ENCODE peak calls at places on chromosomes 1 and 21, in five cellular contexts. F is Right ventricle myocardium superior; O is kidney glomerular epithelial cell; B is H9; C is stimulated activated CD8-positive, alpha-beta memory T cell treated with anti-CD3 and anti-CD28 coated beads, Interleukin-12 subunit alpha, Interleukin-12 subunit beta, amount 100 ng/mL, for 1 hour. M is an unnamed sample.
A peak's percentile ranks its signal among the peaks of the same experiment; 100 is the strongest.

GRCh38 chr1:207323425-207323976 is 2.0 kb downstream of the CD55 start:
- DNase-seq in F (no peak), O (no peak), B (no peak), C (no peak), M (no peak)

GRCh38 chr1:90768098-90768497 is 51.0 kb upstream of the BARHL2 start:
- DNase-seq in F (no peak), O (no peak), B (no peak), C (no peak), M (no peak)

GRCh38 chr1:26353210-26353859 is 595 bp downstream of the CRYBG2 start:
- DNase-seq in F (no peak), O (no peak), B (no peak), C (no peak), M (no peak)

GRCh38 chr1:97759078-97759477 is 161.8 kb downstream of the DPYD start:
- DNase-seq in F (no peak), O (no peak), B (no peak), C (no peak), M (no peak)

GRCh38 chr1:109877320-109877771 is 33.3 kb upstream of the CSF1 start:
- DNase-seq in F (peak; percentile 83), O (peak; percentile 89), B (peak; percentile 83), C (no peak), M (no peak)

GRCh38 chr1:212447478-212447877 is 14.8 kb downstream of the NENF start:
- DNase-seq in F (no peak), O (no peak), B (no peak), C (no peak), M (no peak)

GRCh38 chr1:88763649-88764406 is 79.8 kb downstream of the PKN2 start:
- DNase-seq in F (no peak), O (peak; percentile 82), B (no peak), C (no peak), M (no peak)

GRCh38 chr1:201675143-201675542 is 136.2 kb downstream of the NAV1 start:
- DNase-seq in F (peak; percentile 83), O (no peak), B (no peak), C (no peak), M (no peak)

GRCh38 chr1:162366671-162367070 is 10.0 kb downstream of the SPATA46 start:
- DNase-seq in F (no peak), O (no peak), B (no peak), C (no peak), M (no peak)

GRCh38 chr1:226702957-226703831 is 35.9 kb downstream of the ITPKB start:
- DNase-seq in F (peak; percentile 87), O (peak; percentile 23), B (peak; percentile 66), C (peak; percentile 64), M (peak; percentile 73)

GRCh38 chr1:116712510-116712909 is 41.7 kb upstream of the CD2 start:
- DNase-seq in F (no peak), O (no peak), B (peak; percentile 56), C (no peak), M (no peak)

GRCh38 chr1:17289756-17290155 is 18.2 kb upstream of the PADI4 start:
- DNase-seq in F (no peak), O (peak; percentile 4), B (no peak), C (no peak), M (no peak)

GRCh38 chr1:64150266-64150665 is 53.2 kb upstream of the UBE2U start:
- DNase-seq in F (no peak), O (no peak), B (no peak), C (no peak), M (no peak)

GRCh38 chr1:204988201-204988600 is 54.8 kb upstream of the CNTN2 start:
- DNase-seq in F (no peak), O (no peak), B (no peak), C (no peak), M (peak; percentile 90)

GRCh38 chr21:32256226-32256625 is 22.6 kb downstream of the MIS18A start:
- DNase-seq in F (no peak), O (no peak), B (no peak), C (no peak), M (no peak)

GRCh38 chr1:5364591-5364990 is 627.6 kb downstream of the NPHP4 start:
- DNase-seq in F (no peak), O (no peak), B (no peak), C (no peak), M (no peak)

GRCh38 chr21:15365751-15366392 is 301.1 kb upstream of the NRIP1 start:
- DNase-seq in F (no peak), O (no peak), B (peak; percentile 60), C (no peak), M (no peak)

GRCh38 chr1:200041337-200042118 is 14.0 kb downstream of the NR5A2 start:
- DNase-seq in F (no peak), O (no peak), B (peak; percentile 35), C (no peak), M (peak; percentile 25)

GRCh38 chr1:232553050-232553754 is 76.7 kb downstream of the SIPA1L2 start:
- DNase-seq in F (peak; percentile 90), O (no peak), B (no peak), C (no peak), M (no peak)

GRCh38 chr1:56797079-56797685 is 22.0 kb downstream of the FYB2 start:
- DNase-seq in F (peak; percentile 46), O (no peak), B (no peak), C (no peak), M (no peak)

GRCh38 chr1:32759521-32759980 is 57.0 kb upstream of the SYNC start:
- DNase-seq in F (no peak), O (no peak), B (no peak), C (no peak), M (no peak)

GRCh38 chr1:201025571-201026002 is 2.1 kb upstream of the KIF21B start:
- DNase-seq in F (no peak), O (peak; percentile 16), B (peak; percentile 66), C (no peak), M (no peak)

GRCh38 chr1:226948996-226949395 is 8.9 kb downstream of the COQ8A start:
- DNase-seq in F (no peak), O (no peak), B (no peak), C (no peak), M (no peak)

GRCh38 chr21:15441060-15441493 is 288.7 kb upstream of the USP25 start:
- DNase-seq in F (no peak), O (no peak), B (no peak), C (no peak), M (no peak)

GRCh38 chr1:50503515-50503914 is 80.3 kb upstream of the DMRTA2 start:
- DNase-seq in F (no peak), O (no peak), B (no peak), C (no peak), M (no peak)

GRCh38 chr1:116514708-116515525 is 55.9 kb downstream of the CD58 start:
- DNase-seq in F (no peak), O (peak; percentile 44), B (no peak), C (no peak), M (no peak)

GRCh38 chr1:3306583-3307285 is 147.7 kb upstream of the ARHGEF16 start:
- DNase-seq in F (no peak), O (no peak), B (no peak), C (no peak), M (no peak)

GRCh38 chr21:39518055-39518844 is 66.5 kb downstream of the SH3BGR start:
- DNase-seq in F (peak; percentile 60), O (peak; percentile 46), B (peak; percentile 84), C (no peak), M (peak; percentile 71)